ENCODE peak calls at places on chromosomes 3 and 15, in four cellular contexts. A is left ventricle myocardium inferior; Y is IMR-90; I is CD8-positive, alpha-beta T cell. M is an unnamed sample.

GRCh38 chr3:13543251-13543650 is 5.7 kb upstream of the FBLN2 start:
- DNase-seq in A (peak), I (no peak), Y (peak), M (peak)

GRCh38 chr3:69500604-69501003 is 114.7 kb upstream of the FRMD4B start:
- DNase-seq in I (no peak), Y (no peak), A (no peak), M (no peak)

GRCh38 chr3:36418296-36418695 is 38.0 kb downstream of the STAC start:
- DNase-seq in A (no peak), Y (no peak), I (no peak), M (peak)

GRCh38 chr15:93030430-93031102 is 58.4 kb downstream of the RGMA start:
- DNase-seq in A (peak), I (peak), Y (peak), M (peak)

GRCh38 chr15:23574742-23575141 is 9.3 kb downstream of the MKRN3 start:
- DNase-seq in Y (no peak), I (no peak), A (no peak), M (no peak)

GRCh38 chr3:185934726-185935464 is 2.9 kb downstream of the TRA2B start:
- DNase-seq in I (no peak), Y (peak), A (no peak), M (no peak)

GRCh38 chr3:97817965-97818364 is 3.8 kb upstream of the CRYBG3 start:
- DNase-seq in Y (no peak), I (no peak), A (no peak), M (no peak)

GRCh38 chr3:179760944-179761343 is 108.1 kb downstream of the USP13 start:
- DNase-seq in Y (peak), A (no peak), I (no peak), M (peak)

GRCh38 chr15:89247441-89247840 is 3.7 kb downstream of the FANCI start:
- DNase-seq in A (no peak), I (no peak), Y (no peak), M (no peak)

GRCh38 chr3:9704343-9705322 is 1.0 kb downstream of the CPNE9 start:
- DNase-seq in A (peak), Y (peak), I (peak), M (no peak)

GRCh38 chr3:23685484-23686258 is 120.1 kb upstream of the UBE2E1 start:
- DNase-seq in A (peak), Y (peak), I (no peak), M (peak)

GRCh38 chr3:131772278-131772893 is 262.4 kb downstream of the CPNE4 start:
- DNase-seq in I (no peak), A (no peak), Y (no peak), M (no peak)

GRCh38 chr3:13041113-13041776 is 32.0 kb downstream of the IQSEC1 start:
- DNase-seq in A (no peak), I (no peak), Y (no peak), M (no peak)

GRCh38 chr15:57445872-57446271 is 69.6 kb downstream of the CGNL1 start:
- DNase-seq in A (no peak), I (no peak), Y (peak), M (no peak)

GRCh38 chr3:138062626-138063025 is 52.7 kb downstream of the CLDN18 start:
- DNase-seq in Y (peak), I (no peak), A (no peak), M (peak)

GRCh38 chr15:84034831-84035753 is 200.5 kb upstream of the GOLGA6L4 start:
- DNase-seq in I (no peak), Y (peak), A (no peak), M (peak)
- TF ChIP-seq CTCF in I (no peak), Y (peak), A (peak), M (peak)

GRCh38 chr3:47525617-47526016 is 12.1 kb upstream of the ELP6 start:
- DNase-seq in Y (no peak), A (no peak), I (no peak), M (no peak)
- H3K4me3 ChIP-seq in Y (no peak), A (no peak), I (no peak), M (no peak)

GRCh38 chr15:49492834-49493233 is 69.8 kb downstream of the FGF7 start:
- DNase-seq in A (no peak), Y (peak), I (no peak), M (peak)
- TF ChIP-seq CTCF in A (no peak), Y (no peak), I (no peak), M (no peak)

GRCh38 chr3:182962162-182962561 is 18.2 kb downstream of the DCUN1D1 start:
- DNase-seq in A (no peak), I (no peak), Y (no peak), M (no peak)

GRCh38 chr3:182964179-182964578 is 16.2 kb downstream of the DCUN1D1 start:
- DNase-seq in A (no peak), I (no peak), Y (no peak), M (no peak)

GRCh38 chr3:182954553-182954952 is 25.8 kb downstream of the DCUN1D1 start:
- DNase-seq in A (no peak), Y (peak), I (no peak), M (no peak)

GRCh38 chr3:182957676-182958075 is 22.7 kb downstream of the DCUN1D1 start:
- DNase-seq in I (no peak), Y (no peak), A (no peak), M (no peak)

DNA sequence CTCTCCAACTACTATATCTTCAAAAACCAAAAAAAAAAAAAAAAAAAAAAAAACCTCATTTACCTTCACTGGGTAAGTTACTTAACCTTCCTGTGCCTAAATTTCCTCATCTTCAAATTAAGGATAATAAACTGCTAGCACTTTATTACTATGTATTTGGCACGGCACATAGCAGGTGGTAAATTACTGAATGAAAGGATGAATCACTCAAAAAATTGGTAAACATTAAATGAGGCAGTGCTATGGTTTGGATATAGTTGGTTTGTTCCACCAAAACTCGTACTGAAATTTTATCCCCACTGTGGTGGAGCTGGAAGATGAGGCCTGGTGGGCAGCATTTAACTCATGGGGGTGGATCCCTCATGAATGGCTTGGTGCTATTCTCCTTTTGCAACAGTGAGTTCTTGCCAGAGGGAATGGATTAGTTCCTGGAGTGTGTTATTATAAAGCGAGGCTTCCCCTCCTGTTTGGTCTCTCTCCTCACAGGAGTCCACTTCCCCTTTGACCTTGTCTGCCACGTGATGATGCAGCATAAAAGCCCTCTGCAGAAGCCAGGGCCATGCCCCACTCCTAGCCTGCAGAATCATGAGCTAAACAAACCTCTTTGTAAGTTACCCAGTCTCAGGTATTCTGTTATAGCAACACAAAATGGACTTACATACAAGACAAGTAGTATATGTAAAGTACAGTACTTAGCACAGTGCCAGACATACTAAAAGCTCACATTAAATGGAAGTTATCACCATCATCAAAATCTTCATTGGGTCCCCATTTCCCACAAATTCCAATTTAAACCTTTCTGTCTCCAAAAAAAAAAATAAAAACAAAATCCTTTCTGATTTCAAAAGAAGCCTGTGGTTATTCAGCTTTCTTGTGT is 20.6 kb downstream of the DCUN1D1 start:
- DNase-seq in I (no peak), A (no peak), Y (no peak), M (no peak)
- H3K4me3 ChIP-seq in I (no peak), A (no peak), Y (no peak), M (no peak)

GRCh38 chr15:51342249-51342999 is 969 bp downstream of the GLDN start:
- DNase-seq in Y (no peak), A (no peak), I (no peak), M (no peak)

GRCh38 chr15:51338496-51338895 is at the start of gene CYP19A1:
- DNase-seq in A (no peak), Y (no peak), I (no peak), M (no peak)

GRCh38 chr15:51343466-51343865 is 2.0 kb downstream of the GLDN start:
- DNase-seq in I (no peak), Y (no peak), A (no peak), M (no peak)

GRCh38 chr15:51336011-51336410 is 2.4 kb downstream of the CYP19A1 start:
- DNase-seq in Y (no peak), I (no peak), A (peak), M (no peak)

DNA sequence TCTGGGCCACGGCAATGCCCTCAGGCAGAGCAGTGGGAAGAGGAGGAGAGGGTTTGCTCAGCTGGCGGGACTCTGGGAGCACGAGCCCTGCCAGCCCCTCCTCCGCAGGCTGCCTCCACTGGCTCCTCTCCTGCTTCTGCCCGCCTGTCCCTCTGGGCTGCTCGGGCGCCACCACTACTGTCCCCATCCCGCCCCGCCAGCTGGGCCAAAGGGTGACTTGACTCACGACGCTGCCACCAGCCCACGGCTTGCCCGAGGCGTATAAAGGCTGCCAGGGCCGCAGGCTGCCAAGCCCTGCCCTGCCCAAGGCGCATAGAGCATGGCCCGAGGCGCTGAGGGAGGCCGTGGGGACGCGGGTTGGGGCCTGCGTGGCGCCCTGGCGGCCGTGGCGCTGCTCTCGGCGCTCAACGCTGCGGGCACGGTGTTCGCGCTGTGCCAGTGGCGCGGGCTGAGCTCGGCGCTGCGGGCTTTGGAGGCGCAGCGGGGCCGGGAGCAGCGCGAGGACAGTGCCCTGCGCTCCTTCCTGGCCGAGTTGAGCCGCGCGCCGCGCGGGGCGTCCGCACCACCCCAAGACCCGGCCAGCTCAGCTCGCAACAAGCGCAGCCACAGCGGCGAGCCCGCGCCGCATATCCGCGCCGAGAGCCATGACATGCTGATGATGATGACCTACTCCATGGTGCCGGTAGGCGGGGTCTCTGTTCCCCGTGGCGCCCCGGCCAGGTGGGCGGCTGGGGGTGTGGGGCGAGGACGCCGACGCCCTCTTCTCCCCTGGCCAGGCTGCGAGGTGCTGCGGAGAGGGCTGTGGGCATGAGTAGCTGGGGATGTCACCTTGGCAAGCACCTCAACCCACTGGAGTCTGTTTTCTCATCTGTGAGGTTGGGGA is at the start of gene GLDN:
- DNase-seq in I (no peak), A (peak), Y (peak), M (peak)
- TF ChIP-seq CTCF in I (no peak), A (peak), Y (no peak), M (no peak)

GRCh38 chr3:15063238-15063637 is 1.9 kb downstream of the MRPS25 start:
- DNase-seq in I (no peak), Y (no peak), A (no peak), M (no peak)
- H3K4me3 ChIP-seq in I (no peak), Y (no peak), A (peak), M (no peak)

DNA sequence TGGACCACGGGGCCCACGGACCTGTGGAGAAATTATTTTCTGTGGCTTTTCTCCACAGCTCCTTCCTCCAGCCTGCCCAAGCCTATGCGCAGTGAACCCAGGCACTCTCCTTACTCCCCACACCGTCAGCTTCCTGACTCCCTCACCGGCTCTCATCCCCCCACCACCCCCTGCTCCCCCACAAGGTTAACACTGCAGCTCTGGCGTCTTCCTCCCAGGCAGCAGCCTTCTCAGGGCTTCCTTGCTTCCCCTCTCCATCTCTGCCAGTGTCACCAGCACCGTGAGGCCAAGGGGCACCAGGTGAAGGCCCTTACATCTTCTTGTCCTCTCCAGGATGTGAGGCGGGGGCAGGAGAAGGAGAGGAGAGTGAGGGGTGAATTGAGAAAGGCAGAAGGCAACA is 168.3 kb upstream of the TLE3 start:
- DNase-seq in A (no peak), Y (no peak), I (no peak), M (no peak)
- TF ChIP-seq CTCF in A (no peak), Y (no peak), I (no peak), M (no peak)

M was measured in AG10803.